ENCODE peak calls at places on chromosomes 7 and 10, in five cellular contexts. X, O, M, N and J are unnamed samples.

GRCh38 chr10:61789031-61789430 is 112.5 kb upstream of the ARID5B start:
- DNase-seq in X (no peak), O (no peak), M (no peak), N (no peak), J (no peak)

GRCh38 chr7:27198871-27199801 is 755 bp downstream of the HOXA13 start:
- DNase-seq in X (no peak), O (no peak), M (no peak), N (no peak), J (no peak)

GRCh38 chr7:151851160-151851751 is 25.7 kb downstream of the PRKAG2 start:
- DNase-seq in X (no peak), O (peak; percentile 54), M (no peak), N (no peak), J (peak; percentile 46)

GRCh38 chr7:128030263-128030998 is 806 bp downstream of the LRRC4 start:
- DNase-seq in X (no peak), O (no peak), M (no peak), N (no peak), J (no peak)

GRCh38 chr7:107652642-107653041 is 8.0 kb upstream of the SLC26A4 start:
- DNase-seq in X (no peak), O (no peak), M (no peak), N (no peak), J (no peak)

GRCh38 chr10:65234261-65234660 is 1691.6 kb upstream of the LRRTM3 start:
- DNase-seq in X (no peak), O (no peak), M (no peak), N (no peak), J (no peak)

GRCh38 chr10:107553470-107553869 is 389.0 kb upstream of the SORCS1 start:
- DNase-seq in X (no peak), O (no peak), M (no peak), N (no peak), J (no peak)

GRCh38 chr10:100890141-100890695 is 22.5 kb upstream of the SLF2 start:
- DNase-seq in X (no peak), O (no peak), M (no peak), N (no peak), J (no peak)

GRCh38 chr10:28463676-28464395 is 69.1 kb upstream of the WAC start:
- DNase-seq in X (no peak), O (peak; percentile 64), M (no peak), N (no peak), J (no peak)

GRCh38 chr7:125090596-125090995 is 161.0 kb upstream of the POT1 start:
- DNase-seq in X (peak; percentile 47), O (no peak), M (no peak), N (no peak), J (no peak)

GRCh38 chr7:158885624-158886023 is 29.3 kb downstream of the DYNC2I1 start:
- DNase-seq in X (peak; percentile 21), O (no peak), M (no peak), N (no peak), J (no peak)

GRCh38 chr10:25177754-25178135 is 2.9 kb downstream of the GPR158 start:
- DNase-seq in X (no peak), O (no peak), M (no peak), N (no peak), J (no peak)

GRCh38 chr10:99870051-99870730 is 87.8 kb downstream of the ABCC2 start:
- DNase-seq in X (no peak), O (no peak), M (no peak), N (no peak), J (no peak)

GRCh38 chr10:43808136-43808535 is 159.5 kb upstream of the ZNF32 start:
- DNase-seq in X (peak; percentile 17), O (no peak), M (no peak), N (no peak), J (no peak)

GRCh38 chr7:33043875-33044718 is 18.5 kb downstream of the NT5C3A start:
- DNase-seq in X (no peak), O (peak; percentile 28), M (no peak), N (no peak), J (no peak)

GRCh38 chr7:33039905-33040292 is 22.7 kb downstream of the NT5C3A start:
- DNase-seq in X (no peak), O (no peak), M (peak; percentile 36), N (no peak), J (no peak)

GRCh38 chr7:33044986-33045385 is 17.6 kb downstream of the NT5C3A start:
- DNase-seq in X (no peak), O (no peak), M (no peak), N (no peak), J (no peak)

GRCh38 chr7:33040803-33041516 is 21.6 kb downstream of the NT5C3A start:
- DNase-seq in X (peak; percentile 13), O (peak; percentile 73), M (peak; percentile 73), N (peak; percentile 64), J (no peak)

DNA sequence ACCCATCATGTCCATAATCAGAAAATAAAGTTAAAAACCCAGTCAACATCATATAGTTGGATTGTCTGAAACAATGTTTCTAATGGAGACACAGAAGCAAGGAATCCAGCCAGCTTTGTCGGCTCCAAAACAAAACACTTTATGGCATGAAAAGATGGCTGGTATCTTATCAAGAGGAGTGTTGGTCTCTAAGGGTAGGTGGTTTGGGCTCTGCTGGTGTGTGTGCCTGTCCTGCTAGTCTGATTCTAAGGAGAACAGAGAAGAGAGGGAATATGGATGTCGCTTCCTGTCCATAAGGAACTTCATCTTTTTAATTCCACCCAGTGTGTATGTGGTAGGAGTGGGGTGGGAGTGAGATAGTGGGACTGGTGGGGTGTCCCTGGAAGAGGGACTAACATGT is 19.1 kb downstream of the NT5C3A start:
- DNase-seq in X (no peak), O (no peak), M (no peak), N (no peak), J (no peak)
- H3K27ac ChIP-seq in X (no peak overlapping the region), O (peak overlapping the region; percentile 57), M (peak overlapping the region; percentile 95), N (peak overlapping the region; percentile 81), J (peak overlapping the region; percentile 61)

DNA sequence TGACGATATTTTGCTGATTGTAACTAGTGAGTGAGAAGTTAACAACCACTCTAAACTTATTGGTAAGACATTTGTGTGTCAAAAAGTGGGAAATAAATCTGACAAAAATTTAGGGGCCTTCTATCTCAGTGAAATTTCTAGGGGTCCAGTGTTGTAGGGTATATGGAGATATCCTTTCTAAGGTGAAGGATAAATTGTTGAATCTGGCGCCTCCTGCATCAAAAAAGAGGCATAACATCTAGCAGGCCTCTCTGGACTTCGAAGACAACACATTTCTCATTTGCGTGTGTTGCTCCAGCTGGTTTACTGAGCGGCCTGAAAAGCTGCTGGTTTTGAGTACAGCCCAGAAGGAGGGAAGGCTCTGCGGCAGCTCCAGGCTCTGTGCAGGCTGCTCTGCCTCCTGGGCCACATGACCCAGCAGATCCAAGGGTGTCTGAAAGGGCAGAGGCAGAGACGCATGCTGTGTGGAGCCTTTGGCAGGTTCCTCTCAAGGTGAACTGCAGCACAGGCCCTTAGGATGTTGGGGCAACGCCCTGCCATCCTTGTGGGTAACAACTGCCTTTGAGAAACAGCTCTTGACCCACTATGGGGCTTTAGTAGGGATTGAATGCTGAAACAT is 72.4 kb downstream of the LMBR1 start:
- DNase-seq in X (no peak), O (no peak), M (no peak), N (no peak), J (no peak)
- TF ChIP-seq CTCF in X (no peak), O (peak; percentile 15), M (no peak), N (no peak), J (peak; percentile 8)

DNA sequence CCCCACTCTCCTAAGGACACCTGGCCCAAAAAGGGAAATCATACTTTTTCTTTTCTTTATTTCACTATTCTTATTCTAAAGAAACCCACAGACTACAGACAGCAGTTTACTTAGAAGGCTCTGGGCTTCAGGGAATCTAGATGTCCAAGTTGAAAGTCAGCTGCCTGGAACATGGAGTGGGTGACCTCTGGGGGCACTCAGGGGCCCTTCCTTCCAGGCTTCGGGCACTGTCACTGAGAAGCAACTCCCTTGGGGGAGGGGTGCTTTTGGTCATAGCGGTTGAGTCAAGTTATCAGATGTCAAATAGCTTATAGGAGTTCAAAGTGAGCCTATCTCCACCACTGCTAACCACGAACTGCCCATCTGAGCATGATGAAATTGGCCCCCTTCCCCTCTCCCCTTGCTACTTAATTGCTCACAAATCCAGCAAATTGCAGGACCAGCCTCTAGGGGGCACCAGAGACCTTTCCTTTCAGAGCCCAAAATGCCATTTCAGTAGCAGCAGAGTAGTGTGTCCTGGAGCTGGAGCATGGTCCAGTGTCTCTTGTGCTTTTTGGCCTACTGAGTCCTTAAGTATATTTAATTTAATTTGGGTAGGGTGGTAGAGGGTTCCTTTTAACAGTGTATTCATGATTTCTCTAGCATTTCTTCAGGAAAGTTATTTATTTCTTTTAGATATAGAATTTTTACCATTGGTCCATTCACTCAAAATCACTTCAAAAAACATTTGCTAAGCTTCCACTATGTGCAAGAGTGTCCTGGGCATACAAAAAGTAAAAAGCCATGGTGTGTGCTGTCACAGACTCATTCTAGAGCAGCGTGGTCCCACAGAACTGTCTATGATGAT is 463.8 kb downstream of the KCNMA1 start:
- DNase-seq in X (peak; percentile 75), O (peak; percentile 87), M (peak; percentile 73), N (peak; percentile 73), J (peak; percentile 48)
- TF ChIP-seq POLR2A in X (no peak), O (no peak), M (no peak), N (no peak), J (no peak)

GRCh38 chr10:29807407-29807806 is 172.6 kb upstream of the SVIL start:
- DNase-seq in X (peak; percentile 74), O (no peak), M (no peak), N (no peak), J (no peak)

GRCh38 chr10:29810816-29811215 is 176.0 kb upstream of the SVIL start:
- DNase-seq in X (no peak), O (no peak), M (no peak), N (no peak), J (no peak)

GRCh38 chr10:29804025-29804852 is 169.5 kb upstream of the SVIL start:
- DNase-seq in X (peak; percentile 99), O (peak; percentile 30), M (peak; percentile 83), N (no peak), J (peak; percentile 51)

GRCh38 chr10:29805134-29805691 is 170.4 kb upstream of the SVIL start:
- DNase-seq in X (no peak), O (no peak), M (peak; percentile 89), N (no peak), J (no peak)

GRCh38 chr10:29806350-29806788 is 171.6 kb upstream of the SVIL start:
- DNase-seq in X (peak; percentile 12), O (no peak), M (no peak), N (no peak), J (peak; percentile 2)
- H3K27ac ChIP-seq in X (no peak overlapping the region), O (no peak overlapping the region), M (peak overlapping the region; percentile 91), N (peak overlapping the region; percentile 50), J (peak overlapping the region; percentile 13)

DNA sequence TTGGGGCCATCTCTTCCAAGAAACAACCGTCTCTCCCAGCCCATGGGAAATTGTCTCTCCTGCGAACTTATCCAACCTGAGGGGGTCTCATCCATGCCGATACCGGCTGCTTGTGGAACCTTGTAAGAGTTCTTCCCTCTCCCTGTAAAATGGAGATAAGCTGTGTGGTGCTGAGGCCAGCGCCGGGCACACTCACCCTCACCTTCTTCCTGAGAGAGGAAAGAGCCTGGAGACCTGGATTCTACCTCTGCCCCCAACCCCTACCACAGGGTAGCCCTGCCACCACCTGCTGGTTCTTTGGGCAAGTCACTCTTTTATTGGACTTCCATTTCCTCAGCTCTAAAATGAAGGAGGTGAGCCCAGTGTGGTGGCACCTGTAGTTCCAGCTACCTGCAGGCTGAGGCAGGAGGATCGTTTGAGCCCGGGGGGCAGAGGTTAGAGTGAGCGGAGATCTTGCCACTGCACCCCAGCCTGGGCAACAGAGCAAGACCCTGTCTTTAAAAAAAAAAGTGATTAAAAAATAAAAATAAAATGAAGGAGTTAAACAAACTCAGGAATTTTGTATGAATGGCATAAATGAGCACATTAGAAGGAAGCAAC is 38.4 kb upstream of the PSAP start:
- DNase-seq in X (peak; percentile 32), O (no peak), M (no peak), N (no peak), J (no peak)
- TF ChIP-seq CTCF in X (no peak), O (no peak), M (no peak), N (no peak), J (no peak)